ENCODE peak calls at places on chromosomes 2 and 18, in eight cellular contexts. T is CD4-positive, alpha-beta T cell; E is DMS79 treated with DMSO at 0.1 percent for 48 hours; J is suprapubic skin; M is substantia nigra; Y is naive B cell; L is HEK293T; X is colonic mucosa. B is an unnamed sample.

GRCh38 chr2:70776266-70776665 is 8.3 kb upstream of the ADD2 start:
- DNase-seq in L (no peak), T (no peak), Y (no peak), E (no peak), M (no peak), J (no peak), X (no peak), B (no peak)

GRCh38 chr18:2997429-2997828 is 15.5 kb downstream of the LPIN2 start:
- DNase-seq in Y (no peak), X (no peak), M (no peak), J (no peak), T (no peak), L (no peak), E (no peak), B (no peak)

GRCh38 chr18:21191596-21192307 is 50.3 kb upstream of the GREB1L start:
- DNase-seq in J (no peak), M (peak), E (peak), T (no peak), L (peak), X (peak), Y (no peak), B (peak)

GRCh38 chr2:86239745-86240144 is 40.5 kb downstream of the MRPL35 start:
- DNase-seq in T (no peak), J (no peak), X (no peak), Y (no peak), E (no peak), L (no peak), M (no peak), B (no peak)

GRCh38 chr2:127609031-127609751 is 36.8 kb upstream of the GPR17 start:
- DNase-seq in E (no peak), T (no peak), J (no peak), M (no peak), Y (no peak), L (no peak), X (no peak), B (peak)

GRCh38 chr2:202643012-202643858 is 8.5 kb downstream of the FAM117B start:
- DNase-seq in M (no peak), L (no peak), X (no peak), Y (peak), E (no peak), J (no peak), T (no peak), B (no peak)

GRCh38 chr2:12657560-12657959 is 59.2 kb upstream of the TRIB2 start:
- DNase-seq in E (no peak), T (no peak), X (no peak), M (no peak), Y (no peak), L (no peak), J (no peak), B (no peak)

GRCh38 chr2:160433466-160434172 is 60.0 kb downstream of the RBMS1 start:
- DNase-seq in X (no peak), E (no peak), T (no peak), L (no peak), Y (no peak), M (no peak), J (no peak), B (no peak)

GRCh38 chr18:3758531-3758930 is 308.6 kb downstream of the TGIF1 start:
- DNase-seq in J (no peak), E (no peak), Y (no peak), M (no peak), L (no peak), X (no peak), T (no peak), B (no peak)

GRCh38 chr2:237996041-237996593 is 29.3 kb downstream of the UBE2F start:
- DNase-seq in J (no peak), Y (no peak), L (no peak), E (peak), T (no peak), X (no peak), M (no peak), B (no peak)

GRCh38 chr2:209340522-209340921 is 83.3 kb upstream of the MAP2 start:
- DNase-seq in E (no peak), L (no peak), J (no peak), Y (no peak), M (no peak), X (no peak), T (no peak), B (no peak)

GRCh38 chr2:134262666-134263065 is 8.8 kb downstream of the MGAT5 start:
- DNase-seq in J (no peak), L (no peak), X (no peak), T (no peak), Y (peak), M (no peak), E (no peak), B (no peak)

GRCh38 chr18:58334061-58334460 is 290.0 kb downstream of the NEDD4L start:
- DNase-seq in X (no peak), M (no peak), T (no peak), Y (no peak), L (no peak), J (no peak), E (no peak), B (no peak)

GRCh38 chr18:3947383-3947782 is 497.4 kb downstream of the TGIF1 start:
- DNase-seq in Y (no peak), T (no peak), M (no peak), L (no peak), X (no peak), J (no peak), E (no peak), B (no peak)

GRCh38 chr2:75153221-75153620 is 46.1 kb downstream of the TACR1 start:
- DNase-seq in L (no peak), X (no peak), J (no peak), T (no peak), Y (no peak), M (no peak), E (no peak), B (no peak)

GRCh38 chr2:217671871-217672270 is 330.9 kb downstream of the TNS1 start:
- DNase-seq in T (no peak), X (no peak), L (no peak), J (no peak), Y (no peak), M (no peak), E (no peak), B (no peak)

GRCh38 chr2:39216495-39217191 is 27.1 kb downstream of the CDKL4 start:
- DNase-seq in E (no peak), L (no peak), M (no peak), J (no peak), Y (no peak), X (peak), T (peak), B (no peak)

GRCh38 chr18:22069916-22070315 is 99.5 kb upstream of the GATA6 start:
- DNase-seq in J (no peak), L (no peak), Y (no peak), E (no peak), X (no peak), M (no peak), T (no peak), B (no peak)

GRCh38 chr2:192190474-192190873 is 4.3 kb downstream of the TMEFF2 start:
- DNase-seq in T (no peak), X (no peak), E (no peak), L (no peak), M (no peak), J (no peak), Y (no peak), B (no peak)

GRCh38 chr2:176643711-176644110 is 374.5 kb downstream of the MTX2 start:
- DNase-seq in J (no peak), M (no peak), Y (no peak), T (no peak), L (peak), X (no peak), E (peak), B (no peak)